ENCODE peak calls at places on chromosomes 13 and 19, in ten cellular contexts. W, Y, B, A, Z, V, P, D, K and O are unnamed samples. For H3K27me3, the result is how much of the 10 kb centered on the place peaks cover.

GRCh38 chr19:42455621-42456081 is 12.9 kb upstream of the CXCL17 start:
- DNase-seq in W (peak), Y (no peak), B (no peak), A (no peak), Z (no peak), V (peak), P (no peak), D (no peak), K (no peak), O (peak)

GRCh38 chr19:2330632-2331284 is 2.3 kb downstream of the SPPL2B start:
- DNase-seq in W (peak), Y (no peak), B (no peak), A (no peak), Z (no peak), V (no peak), P (peak), D (no peak), K (no peak), O (no peak)

GRCh38 chr19:4640247-4641000 is 1.1 kb downstream of the TNFAIP8L1 start:
- DNase-seq in W (peak), Y (no peak), B (peak), A (no peak), Z (no peak), V (no peak), P (no peak), D (no peak), K (no peak), O (peak)

GRCh38 chr13:27770809-27771208 is 21.5 kb upstream of the GSX1 start:
- DNase-seq in W (peak), Y (no peak), B (no peak), A (no peak), Z (peak), V (peak), P (no peak), D (no peak), K (peak), O (peak)

GRCh38 chr19:16922592-16922934 is 33.8 kb downstream of the F2RL3 start:
- DNase-seq in W (no peak), Y (no peak), B (no peak), A (no peak), Z (no peak), V (no peak), P (no peak), D (no peak), K (no peak), O (no peak)

GRCh38 chr19:14027856-14028450 is at the start of gene RLN3:
- DNase-seq in W (no peak), Y (no peak), B (no peak), A (no peak), Z (no peak), V (no peak), P (no peak), D (no peak), K (no peak), O (no peak)

GRCh38 chr13:52103386-52103785 is 25.5 kb downstream of the NEK5 start:
- DNase-seq in W (no peak), Y (no peak), B (no peak), A (no peak), Z (no peak), V (no peak), P (no peak), D (no peak), K (no peak), O (no peak)

GRCh38 chr13:106376411-106377112 is 158.9 kb downstream of the EFNB2 start:
- DNase-seq in W (no peak), Y (no peak), B (peak), A (no peak), Z (peak), V (no peak), P (peak), D (no peak), K (peak), O (peak)

GRCh38 chr19:33622809-33623511 is 1.2 kb downstream of the CHST8 start:
- DNase-seq in W (no peak), Y (no peak), B (no peak), A (peak), Z (no peak), V (no peak), P (no peak), D (no peak), K (no peak), O (no peak)

DNA sequence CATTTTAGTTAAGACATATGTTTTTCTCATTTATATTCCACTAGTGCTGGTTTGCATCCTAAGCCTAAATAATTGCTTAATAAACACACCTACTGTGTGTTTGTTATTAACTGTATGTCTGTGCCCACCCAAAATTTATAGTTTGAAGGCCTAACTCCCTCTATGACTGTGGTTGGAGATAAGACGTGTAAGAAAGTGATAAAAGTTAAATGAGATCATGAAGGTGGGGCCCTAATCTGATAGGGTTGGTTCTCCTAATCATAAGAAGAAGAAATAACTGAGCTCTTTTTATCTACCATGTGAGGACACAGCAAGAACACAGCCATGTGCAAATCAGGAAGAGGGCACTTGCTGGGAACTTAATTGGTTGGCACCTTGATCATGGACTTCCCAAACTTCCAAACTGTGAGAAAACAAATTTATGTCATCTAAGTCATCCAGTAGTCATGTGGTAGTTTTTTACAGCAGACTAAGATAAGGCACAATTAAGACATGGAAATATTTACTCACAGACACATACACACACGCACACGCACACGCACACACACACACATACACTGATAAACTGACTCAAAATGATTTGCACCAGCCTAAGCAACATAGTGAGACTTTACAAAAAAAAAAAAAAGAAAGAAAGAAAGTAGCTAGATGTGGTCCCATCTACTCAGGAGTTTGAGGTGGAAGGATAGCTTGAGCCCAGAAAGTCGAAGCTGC is 662.1 kb downstream of the PCDH9 start:
- DNase-seq in W (no peak), Y (no peak), B (no peak), A (no peak), Z (no peak), V (no peak), P (no peak), D (no peak), K (no peak), O (no peak)
- H3K4me3 ChIP-seq in W (no peak), Y (no peak), B (no peak), A (no peak), Z (no peak), V (no peak), P (no peak), D (no peak), K (no peak), O (no peak)

GRCh38 chr19:54484451-54484850 is 11.4 kb upstream of the CDC42EP5 start:
- DNase-seq in W (no peak), Y (no peak), B (no peak), A (no peak), Z (no peak), V (no peak), P (no peak), D (no peak), K (no peak), O (no peak)

GRCh38 chr19:54480048-54480447 is 7.0 kb upstream of the CDC42EP5 start:
- DNase-seq in W (no peak), Y (no peak), B (no peak), A (no peak), Z (no peak), V (no peak), P (no peak), D (no peak), K (no peak), O (no peak)

GRCh38 chr19:54482889-54483288 is 9.8 kb upstream of the CDC42EP5 start:
- DNase-seq in W (no peak), Y (no peak), B (no peak), A (no peak), Z (no peak), V (peak), P (no peak), D (no peak), K (no peak), O (no peak)

GRCh38 chr19:54478677-54479266 is 5.7 kb upstream of the CDC42EP5 start:
- DNase-seq in W (no peak), Y (no peak), B (no peak), A (peak), Z (no peak), V (no peak), P (no peak), D (no peak), K (peak), O (peak)

GRCh38 chr19:54481326-54481930 is 8.3 kb upstream of the CDC42EP5 start:
- DNase-seq in W (no peak), Y (peak), B (no peak), A (peak), Z (no peak), V (peak), P (no peak), D (no peak), K (peak), O (peak)
- H3K27me3 ChIP-seq in W (under half), Y (under half), B (under half), A (under half), Z (under half), V (under half), P (half or more), D (under half), K (under half), O (under half)

GRCh38 chr13:40363653-40364052 is 302.8 kb downstream of the FOXO1 start:
- DNase-seq in W (no peak), Y (no peak), B (no peak), A (no peak), Z (no peak), V (no peak), P (no peak), D (no peak), K (no peak), O (no peak)
- H3K4me3 ChIP-seq in W (no peak), Y (no peak), B (no peak), A (no peak), Z (no peak), V (no peak), P (no peak), D (no peak), K (no peak), O (no peak)

DNA sequence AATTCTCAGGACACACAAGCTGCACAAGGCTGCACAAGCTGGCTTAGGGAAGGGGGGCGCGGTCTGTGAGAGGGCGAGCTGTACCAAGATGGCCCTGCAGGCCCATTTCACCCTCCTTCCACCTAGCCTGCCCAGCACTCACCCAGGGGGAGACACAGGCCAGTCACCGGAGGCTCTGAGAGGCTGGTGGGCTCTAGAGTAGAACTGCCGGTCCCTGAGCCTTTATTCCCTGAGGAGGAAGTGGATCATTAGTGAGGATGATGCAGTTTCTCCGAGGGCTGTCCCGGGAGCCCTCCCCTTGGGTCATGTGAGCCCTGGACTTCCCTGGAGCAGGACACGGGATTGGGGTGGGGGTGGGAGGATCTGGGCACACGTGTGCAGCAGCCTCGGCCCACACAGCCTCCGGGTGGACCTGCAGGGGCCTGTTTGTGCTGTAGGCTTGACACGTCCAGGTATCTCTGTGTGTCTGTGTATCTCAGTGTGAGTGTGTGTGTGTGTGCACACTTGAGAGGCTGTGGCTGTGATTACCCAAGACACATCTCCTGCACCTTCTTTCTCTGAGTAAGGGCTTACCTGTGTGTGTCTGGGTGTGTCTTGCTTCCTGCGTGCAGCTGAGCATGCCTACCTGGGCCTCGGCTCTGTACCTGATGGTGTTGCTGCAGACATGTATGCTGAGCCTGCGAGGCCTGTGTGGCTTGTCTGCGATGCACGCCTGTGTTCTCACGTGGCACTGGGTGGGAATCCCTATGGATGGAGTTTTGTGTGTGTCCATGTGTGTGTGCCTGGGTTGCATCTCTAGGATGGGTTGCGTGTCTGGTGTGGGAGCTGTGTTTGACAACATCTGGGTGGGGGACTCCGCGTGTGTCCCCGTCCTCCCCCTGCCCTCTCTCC is at the start of gene ACP5:
- DNase-seq in W (no peak), Y (no peak), B (peak), A (no peak), Z (no peak), V (no peak), P (no peak), D (no peak), K (no peak), O (peak)
- H3K27me3 ChIP-seq in W (under half), Y (under half), B (under half), A (under half), Z (under half), V (under half), P (under half), D (under half), K (under half), O (under half)

GRCh38 chr19:54172413-54172763 is 572 bp downstream of the TMC4 start:
- DNase-seq in W (peak), Y (no peak), B (no peak), A (no peak), Z (no peak), V (no peak), P (no peak), D (no peak), K (no peak), O (no peak)
- H3K4me3 ChIP-seq in W (peak), Y (no peak), B (peak), A (no peak), Z (no peak), V (no peak), P (peak), D (no peak), K (no peak), O (peak)

DNA sequence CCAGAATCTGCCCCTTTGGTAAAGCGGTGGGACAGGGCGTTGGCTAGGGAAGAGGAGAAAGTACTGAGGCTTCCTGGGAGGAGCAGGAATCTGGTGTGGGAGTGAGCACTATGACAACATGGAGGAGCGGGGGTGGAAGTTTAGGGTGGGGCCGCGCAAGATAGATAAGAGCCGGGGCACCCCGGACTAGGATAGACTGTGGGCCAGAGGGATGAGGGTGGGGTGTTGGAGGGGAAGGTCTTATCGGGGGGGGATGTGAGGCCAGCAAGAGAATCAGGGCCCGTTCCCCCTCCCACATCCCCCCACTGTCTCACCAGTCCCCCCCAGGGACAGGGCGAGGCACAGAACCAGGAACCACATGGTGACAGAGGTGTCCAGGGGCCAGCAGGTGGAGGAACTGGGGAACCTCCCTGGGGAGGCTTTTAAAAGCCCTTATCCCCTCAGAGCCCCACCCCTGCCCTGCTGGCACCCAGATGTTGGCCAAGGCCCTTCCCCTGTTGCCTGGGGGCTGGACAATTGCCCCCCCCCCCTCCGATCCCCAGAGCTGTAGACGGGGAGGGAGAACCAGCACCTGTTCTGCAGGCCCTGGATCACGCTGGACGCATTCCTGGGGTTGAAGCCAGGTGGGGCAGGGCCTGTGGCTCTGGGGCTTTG is at the start of gene KLK1:
- DNase-seq in W (peak), Y (no peak), B (no peak), A (no peak), Z (no peak), V (no peak), P (no peak), D (no peak), K (no peak), O (no peak)
- H3K27me3 ChIP-seq in W (under half), Y (under half), B (half or more), A (half or more), Z (under half), V (under half), P (half or more), D (half or more), K (under half), O (under half)

GRCh38 chr13:110921209-110921608 is 6.3 kb upstream of the ANKRD10 start:
- DNase-seq in W (no peak), Y (peak), B (no peak), A (no peak), Z (no peak), V (no peak), P (no peak), D (no peak), K (no peak), O (no peak)

GRCh38 chr13:110920038-110920437 is 5.2 kb upstream of the ANKRD10 start:
- DNase-seq in W (no peak), Y (peak), B (no peak), A (no peak), Z (no peak), V (no peak), P (peak), D (no peak), K (no peak), O (no peak)

GRCh38 chr13:110923086-110923485 is 8.2 kb upstream of the ANKRD10 start:
- DNase-seq in W (no peak), Y (no peak), B (no peak), A (no peak), Z (no peak), V (no peak), P (no peak), D (no peak), K (no peak), O (no peak)

GRCh38 chr13:110922506-110922905 is 7.6 kb upstream of the ANKRD10 start:
- DNase-seq in W (no peak), Y (no peak), B (no peak), A (no peak), Z (no peak), V (no peak), P (no peak), D (no peak), K (no peak), O (no peak)

DNA sequence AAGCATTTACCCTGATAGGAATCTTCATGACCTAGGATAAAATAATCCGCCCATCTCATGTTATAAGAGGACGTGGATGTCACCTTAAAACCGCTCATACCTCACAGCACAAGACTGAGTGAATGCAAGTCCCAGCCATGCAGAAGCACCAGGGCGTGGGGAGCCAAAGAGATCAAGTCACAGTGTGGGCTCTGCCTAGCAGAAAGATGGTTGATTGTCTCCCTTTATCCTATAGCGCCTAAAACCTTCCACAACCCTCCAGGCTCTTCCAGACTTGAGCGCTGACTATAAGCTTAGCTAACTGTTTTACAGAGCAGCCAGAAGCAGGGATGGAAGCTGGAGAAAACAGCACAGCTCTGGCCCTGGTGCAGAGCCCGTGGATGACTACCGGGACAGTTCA is 6.8 kb upstream of the ANKRD10 start:
- DNase-seq in W (no peak), Y (no peak), B (no peak), A (no peak), Z (no peak), V (no peak), P (no peak), D (no peak), K (no peak), O (no peak)
- H3K4me3 ChIP-seq in W (no peak), Y (no peak), B (no peak), A (no peak), Z (no peak), V (no peak), P (no peak), D (no peak), K (no peak), O (no peak)

GRCh38 chr13:112113355-112113754 is 46.4 kb downstream of the SOX1 start:
- DNase-seq in W (peak), Y (no peak), B (no peak), A (no peak), Z (no peak), V (no peak), P (no peak), D (no peak), K (no peak), O (no peak)

GRCh38 chr13:112112534-112113276 is 45.8 kb downstream of the SOX1 start:
- DNase-seq in W (no peak), Y (no peak), B (no peak), A (no peak), Z (no peak), V (no peak), P (no peak), D (no peak), K (no peak), O (no peak)

GRCh38 chr13:112107289-112107688 is 40.3 kb downstream of the SOX1 start:
- DNase-seq in W (no peak), Y (no peak), B (no peak), A (no peak), Z (no peak), V (no peak), P (no peak), D (no peak), K (no peak), O (no peak)

GRCh38 chr13:112113851-112114250 is 46.9 kb downstream of the SOX1 start:
- DNase-seq in W (no peak), Y (no peak), B (no peak), A (no peak), Z (no peak), V (no peak), P (no peak), D (no peak), K (no peak), O (no peak)

DNA sequence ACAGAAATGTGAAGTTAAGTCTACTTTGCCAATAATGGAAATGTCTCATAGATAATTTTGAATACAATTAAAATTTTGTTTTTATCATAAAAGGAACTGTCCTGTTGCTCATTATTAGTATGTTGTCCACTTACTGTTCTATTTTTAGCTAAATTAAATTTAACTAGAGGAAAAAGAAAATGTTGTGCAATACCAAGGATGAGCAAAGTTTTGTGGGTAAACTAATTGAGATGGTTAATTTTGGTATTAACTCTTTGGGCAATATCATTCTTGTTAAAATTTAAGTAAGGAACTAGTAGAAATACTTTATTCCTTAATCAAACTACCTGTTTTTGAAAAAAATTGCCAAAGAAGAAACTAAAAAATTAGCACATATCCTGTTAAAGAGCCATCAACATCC is 43.5 kb downstream of the SOX1 start:
- DNase-seq in W (no peak), Y (no peak), B (no peak), A (no peak), Z (no peak), V (no peak), P (no peak), D (no peak), K (no peak), O (no peak)
- H3K27me3 ChIP-seq in W (half or more), Y (under half), B (half or more), A (half or more), Z (under half), V (under half), P (half or more), D (half or more), K (under half), O (under half)

GRCh38 chr13:29537736-29538624 is 57.5 kb downstream of the SLC7A1 start:
- DNase-seq in W (no peak), Y (no peak), B (no peak), A (no peak), Z (no peak), V (no peak), P (no peak), D (no peak), K (no peak), O (no peak)
- H3K4me3 ChIP-seq in W (no peak), Y (no peak), B (no peak), A (no peak), Z (no peak), V (no peak), P (no peak), D (no peak), K (no peak), O (no peak)